ENCODE peak calls at places on chromosome 2, in five cellular contexts. Z is GM12865, O is left ventricle myocardium inferior, M is ovary, F is astrocyte of the spinal cord. G is an unnamed sample.

GRCh38 chr2:233285921-233286320 is 21.7 kb upstream of the SAG start:
- DNase-seq in O (no peak), Z (no peak), M (no peak), F (peak), G (no peak)

GRCh38 chr2:62591491-62591890 is 85.5 kb upstream of the TMEM17 start:
- DNase-seq in F (no peak), O (no peak), M (no peak), Z (no peak), G (no peak)

GRCh38 chr2:9796056-9796792 is 47.0 kb upstream of the TAF1B start:
- DNase-seq in Z (no peak), M (no peak), F (no peak), O (no peak), G (no peak)

GRCh38 chr2:240800241-240800640 is 19.8 kb downstream of the KIF1A start:
- DNase-seq in O (peak), F (peak), Z (no peak), M (peak), G (no peak)

GRCh38 chr2:9002637-9003365 is 683 bp downstream of the MBOAT2 start:
- DNase-seq in M (peak), Z (no peak), O (no peak), F (peak), G (no peak)

GRCh38 chr2:37026050-37026449 is 58.1 kb downstream of the HEATR5B start:
- DNase-seq in F (no peak), M (no peak), O (no peak), Z (peak), G (no peak)

GRCh38 chr2:121648206-121648605 is 1.1 kb downstream of the CLASP1 start:
- DNase-seq in O (no peak), M (no peak), F (no peak), Z (peak), G (no peak)

GRCh38 chr2:235543851-235544686 is 50.2 kb downstream of the AGAP1 start:
- DNase-seq in Z (no peak), M (no peak), O (no peak), F (no peak), G (no peak)

GRCh38 chr2:207432471-207432870 is 97.3 kb upstream of the CREB1 start:
- DNase-seq in M (no peak), F (peak), O (no peak), Z (no peak), G (no peak)

GRCh38 chr2:13652531-13653313 is 936.0 kb downstream of the TRIB2 start:
- DNase-seq in M (no peak), F (peak), Z (peak), O (no peak), G (peak)

GRCh38 chr2:239593965-239594771 is 193.3 kb upstream of the HDAC4 start:
- DNase-seq in Z (no peak), O (no peak), M (peak), F (no peak), G (no peak)

GRCh38 chr2:102187191-102188150 is 648 bp downstream of the IL1RL2 start:
- DNase-seq in O (peak), M (peak), Z (no peak), F (peak), G (no peak)

GRCh38 chr2:196294510-196294909 is 123.1 kb upstream of the STK17B start:
- DNase-seq in O (no peak), Z (no peak), M (no peak), F (no peak), G (no peak)

GRCh38 chr2:82998770-82999169 is 1460.3 kb downstream of the SUCLG1 start:
- DNase-seq in O (no peak), F (no peak), M (no peak), Z (no peak), G (no peak)

GRCh38 chr2:175414872-175415487 is 233.5 kb upstream of the ATP5MC3 start:
- DNase-seq in M (no peak), Z (peak), O (peak), F (peak), G (peak)

GRCh38 chr2:230054079-230054478 is 14.6 kb downstream of the SLC16A14 start:
- DNase-seq in Z (no peak), M (no peak), O (no peak), F (peak), G (no peak)

GRCh38 chr2:75186829-75187228 is 12.5 kb downstream of the TACR1 start:
- DNase-seq in O (no peak), M (peak), F (no peak), Z (no peak), G (no peak)

GRCh38 chr2:183078163-183078466 is 432 bp upstream of the DUSP19 start:
- DNase-seq in Z (no peak), F (no peak), M (no peak), O (no peak), G (no peak)

GRCh38 chr2:146602383-146602782 is 1242.4 kb upstream of the ACVR2A start:
- DNase-seq in M (no peak), F (peak), Z (no peak), O (no peak), G (no peak)

GRCh38 chr2:225465827-225466226 is 66.3 kb downstream of the NYAP2 start:
- DNase-seq in M (no peak), Z (no peak), F (no peak), O (no peak), G (no peak)

GRCh38 chr2:161436411-161436810 is 20.3 kb downstream of the TBR1 start:
- DNase-seq in O (no peak), Z (no peak), F (peak), M (no peak), G (no peak)

GRCh38 chr2:109353806-109354745 is 225.1 kb downstream of the SH3RF3 start:
- DNase-seq in O (no peak), F (no peak), Z (no peak), M (no peak), G (no peak)

GRCh38 chr2:240926516-240927389 is 20.6 kb downstream of the CROCC2 start:
- DNase-seq in Z (no peak), O (peak), F (no peak), M (peak), G (no peak)

GRCh38 chr2:206253125-206253787 is 21.2 kb upstream of the ZDBF2 start:
- DNase-seq in F (no peak), Z (no peak), O (no peak), M (no peak), G (no peak)

GRCh38 chr2:9655441-9656269 is 24.9 kb upstream of the YWHAQ start:
- DNase-seq in F (peak), O (no peak), M (no peak), Z (peak), G (no peak)

GRCh38 chr2:191749181-191749540 is 71.2 kb downstream of the NABP1 start:
- DNase-seq in F (no peak), Z (no peak), M (no peak), O (no peak), G (no peak)

GRCh38 chr2:95158891-95159619 is 593 bp downstream of the ZNF514 start:
- DNase-seq in Z (peak), M (peak), O (peak), F (peak), G (no peak)

GRCh38 chr2:241771286-241772062 is 5.1 kb upstream of the GAL3ST2 start:
- DNase-seq in M (peak), Z (peak), O (no peak), F (no peak), G (no peak)

GRCh38 chr2:215409331-215410127 is 26.3 kb downstream of the FN1 start:
- DNase-seq in F (no peak), M (no peak), Z (no peak), O (no peak), G (no peak)

GRCh38 chr2:20165677-20166509 is 59.0 kb downstream of the SDC1 start:
- DNase-seq in M (no peak), Z (peak), F (no peak), O (no peak), G (peak)

GRCh38 chr2:73089270-73090030 is 17.9 kb upstream of the SFXN5 start:
- DNase-seq in Z (no peak), F (peak), O (peak), M (no peak), G (no peak)
- H3K4me3 ChIP-seq in Z (no peak), F (no peak), O (no peak), M (no peak), G (no peak)

GRCh38 chr2:28448738-28449100 is 47.1 kb upstream of the PLB1 start:
- DNase-seq in O (no peak), M (no peak), Z (no peak), F (no peak), G (no peak)
- H3K4me3 ChIP-seq in O (no peak), M (no peak), Z (no peak), F (no peak), G (no peak)

DNA sequence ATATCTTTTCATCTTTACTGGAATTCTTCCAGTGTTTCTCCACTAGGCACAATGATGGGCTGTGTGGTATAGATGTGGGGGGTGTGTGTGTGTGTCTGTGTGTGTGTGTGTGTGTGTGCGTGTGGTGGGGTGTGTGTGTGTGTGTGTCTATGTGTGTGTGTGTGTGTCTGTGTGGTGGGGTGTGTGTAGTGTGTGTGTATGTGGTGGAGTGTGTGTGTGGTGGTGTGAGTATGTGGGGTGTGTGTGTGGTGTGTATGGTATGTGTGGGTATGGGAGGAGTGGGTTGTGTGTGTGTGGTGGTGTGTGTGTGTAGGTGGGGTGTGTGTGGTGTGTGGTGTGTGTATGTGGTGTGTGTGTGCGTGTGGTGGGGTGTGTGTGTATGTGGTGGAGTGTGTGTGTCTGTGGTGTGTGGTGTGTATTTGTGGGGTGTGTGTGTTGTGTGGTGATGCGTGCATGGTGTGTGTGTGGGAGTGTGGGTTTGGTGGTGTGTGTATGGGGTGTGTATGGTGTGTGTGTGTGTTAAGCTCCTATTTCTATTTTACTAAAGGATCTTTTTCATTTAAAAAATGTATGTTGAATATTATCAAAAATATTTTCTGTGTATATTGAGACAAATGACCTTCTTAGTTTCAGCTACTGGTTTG is 84.2 kb downstream of the IRS1 start:
- DNase-seq in M (no peak), F (no peak), O (no peak), Z (no peak), G (no peak)
- H3K4me3 ChIP-seq in M (no peak), F (no peak), O (no peak), Z (no peak), G (no peak)

GRCh38 chr2:172734711-172735645 is 667 bp upstream of the RAPGEF4 start:
- DNase-seq in Z (no peak), M (no peak), O (no peak), F (no peak), G (no peak)
- H3K4me3 ChIP-seq in Z (no peak), M (peak), O (peak), F (peak), G (peak)